ENCODE peak calls at places on chromosomes 16 and 17, in nine cellular contexts. C, B, N, U, T, Z, A, P and L are unnamed samples.

GRCh38 chr17:74491645-74492044 is 25.2 kb downstream of the CD300A start:
- DNase-seq in A (no peak), T (no peak), B (no peak), P (no peak), Z (no peak), U (no peak), C (no peak), N (no peak), L (no peak)

GRCh38 chr17:59963738-59964454 is 644 bp downstream of the RNFT1 start:
- DNase-seq in C (peak; percentile 75), Z (peak; percentile 53), A (no peak), P (peak; percentile 50), T (peak; percentile 30), N (no peak), U (peak; percentile 38), B (peak; percentile 62), L (no peak)

GRCh38 chr16:68737046-68737729 is at the start of gene CDH1:
- DNase-seq in A (no peak), U (peak; percentile 18), C (no peak), B (peak; percentile 45), Z (no peak), N (peak; percentile 73), P (peak; percentile 97), T (no peak), L (peak; percentile 23)

GRCh38 chr17:36107660-36108059 is 4.0 kb downstream of the CCL4 start:
- DNase-seq in A (no peak), Z (no peak), P (no peak), T (no peak), N (no peak), U (no peak), C (no peak), B (no peak), L (no peak)

GRCh38 chr16:53372942-53373871 is 61.1 kb upstream of the RBL2 start:
- DNase-seq in Z (no peak), A (no peak), N (peak; percentile 35), P (peak; percentile 80), C (no peak), U (peak; percentile 77), B (peak; percentile 64), T (no peak), L (peak; percentile 68)

GRCh38 chr16:86567701-86568571 is 1.3 kb downstream of the FOXC2 start:
- DNase-seq in C (no peak), A (no peak), N (no peak), T (no peak), Z (no peak), B (no peak), U (no peak), P (no peak), L (no peak)

GRCh38 chr17:81310963-81311550 is 15.9 kb upstream of the SLC38A10 start:
- DNase-seq in T (no peak), U (no peak), C (no peak), N (no peak), P (no peak), Z (no peak), B (no peak), A (no peak), L (no peak)

GRCh38 chr16:3520861-3521260 is 20.1 kb downstream of the CLUAP1 start:
- DNase-seq in T (no peak), C (no peak), Z (no peak), N (no peak), A (no peak), U (no peak), P (no peak), B (no peak), L (no peak)

GRCh38 chr17:33451221-33451620 is 158.1 kb upstream of the ASIC2 start:
- DNase-seq in B (no peak), C (no peak), P (no peak), U (no peak), A (no peak), Z (no peak), N (no peak), T (no peak), L (no peak)

GRCh38 chr16:78906135-78906534 is 694.4 kb downstream of the MAF start:
- DNase-seq in P (no peak), A (no peak), N (no peak), C (no peak), Z (no peak), T (no peak), U (no peak), B (no peak), L (no peak)

GRCh38 chr16:71443714-71444113 is 1.9 kb upstream of the TLE7 start:
- DNase-seq in B (no peak), N (no peak), P (no peak), U (no peak), C (no peak), T (no peak), Z (no peak), A (no peak), L (no peak)

GRCh38 chr17:73141411-73141810 is 23.4 kb upstream of the SSTR2 start:
- DNase-seq in U (no peak), A (no peak), P (no peak), C (no peak), B (no peak), N (no peak), Z (no peak), T (no peak), L (no peak)

GRCh38 chr17:58336456-58337094 is 8.0 kb upstream of the TSPOAP1 start:
- DNase-seq in U (no peak), P (no peak), Z (no peak), T (no peak), A (no peak), C (peak; percentile 88), N (no peak), B (peak; percentile 49), L (no peak)

GRCh38 chr16:67661101-67661661 is 421 bp downstream of the PARD6A start:
- DNase-seq in B (peak; percentile 40), N (no peak), U (no peak), Z (peak; percentile 27), C (no peak), P (no peak), A (peak; percentile 69), T (no peak), L (no peak)

GRCh38 chr17:67386965-67387551 is 10.0 kb downstream of the PITPNC1 start:
- DNase-seq in N (peak; percentile 64), Z (no peak), T (peak; percentile 80), A (peak; percentile 57), C (no peak), U (peak; percentile 48), B (peak; percentile 71), P (no peak), L (peak; percentile 32)

GRCh38 chr16:79128706-79129105 is 471.8 kb downstream of the MAF start:
- DNase-seq in Z (no peak), P (no peak), A (no peak), C (no peak), T (no peak), N (no peak), B (no peak), U (no peak), L (no peak)

GRCh38 chr17:29615048-29615385 is 7.7 kb downstream of the CORO6 start:
- DNase-seq in C (no peak), A (no peak), N (no peak), B (peak; percentile 90), U (peak; percentile 63), Z (no peak), P (no peak), T (no peak), L (peak; percentile 63)

GRCh38 chr17:75632863-75633483 is at the start of gene SMIM5:
- DNase-seq in Z (peak; percentile 91), T (peak; percentile 93), A (peak; percentile 81), C (peak; percentile 90), P (peak; percentile 74), B (peak; percentile 78), U (peak; percentile 74), N (peak; percentile 63), L (peak; percentile 67)

GRCh38 chr16:84246679-84247077 is 6.9 kb upstream of the KCNG4 start:
- DNase-seq in A (no peak), Z (no peak), T (peak; percentile 48), N (no peak), U (no peak), C (no peak), P (no peak), B (no peak), L (no peak)

GRCh38 chr17:19656336-19656735 is 7.8 kb downstream of the ALDH3A2 start:
- DNase-seq in A (no peak), C (no peak), U (no peak), T (no peak), Z (no peak), N (no peak), P (no peak), B (no peak), L (no peak)
- H3K9me3 ChIP-seq in A (peaks cover 18% of the 10 kb centered on the region), C (no peaks in the 10 kb centered on the region), U (no peaks in the 10 kb centered on the region), T (no peaks in the 10 kb centered on the region), Z (no peaks in the 10 kb centered on the region), N (no peaks in the 10 kb centered on the region), P (no peaks in the 10 kb centered on the region), B (no peaks in the 10 kb centered on the region), L (no peaks in the 10 kb centered on the region)

GRCh38 chr17:21542070-21542469 is 150.3 kb upstream of the KCNJ18 start:
- DNase-seq in U (no peak), N (no peak), T (no peak), A (no peak), Z (no peak), P (no peak), B (no peak), C (no peak), L (no peak)
- H3K9me3 ChIP-seq in U (no peaks in the 10 kb centered on the region), N (no peaks in the 10 kb centered on the region), T (no peaks in the 10 kb centered on the region), A (no peaks in the 10 kb centered on the region), Z (peaks cover 11% of the 10 kb centered on the region), P (no peaks in the 10 kb centered on the region), B (peaks cover 5% of the 10 kb centered on the region), C (no peaks in the 10 kb centered on the region), L (no peaks in the 10 kb centered on the region)

GRCh38 chr16:845349-845740 is 44.8 kb upstream of the GNG13 start:
- DNase-seq in B (no peak), T (no peak), U (no peak), C (no peak), P (no peak), N (no peak), Z (peak; percentile 12), A (no peak), L (no peak)

GRCh38 chr16:848510-849253 is 48.1 kb upstream of the GNG13 start:
- DNase-seq in B (no peak), P (no peak), T (no peak), A (no peak), U (no peak), C (no peak), N (no peak), Z (peak; percentile 14), L (no peak)

GRCh38 chr16:850668-851067 is 50.1 kb upstream of the GNG13 start:
- DNase-seq in A (no peak), Z (no peak), C (no peak), T (no peak), B (no peak), P (no peak), U (no peak), N (no peak), L (no peak)

GRCh38 chr16:847151-847550 is 46.6 kb upstream of the GNG13 start:
- DNase-seq in T (no peak), B (no peak), A (no peak), N (no peak), U (no peak), Z (no peak), C (no peak), P (no peak), L (no peak)

GRCh38 chr16:847681-848445 is 47.3 kb upstream of the GNG13 start:
- DNase-seq in U (no peak), B (no peak), Z (peak; percentile 22), N (no peak), T (no peak), A (no peak), P (no peak), C (no peak), L (no peak)
- H3K9me3 ChIP-seq in U (no peaks in the 10 kb centered on the region), B (no peaks in the 10 kb centered on the region), Z (peaks cover 3% of the 10 kb centered on the region), N (peaks cover 16% of the 10 kb centered on the region), T (peaks cover 25% of the 10 kb centered on the region), A (peaks cover 40% of the 10 kb centered on the region), P (no peaks in the 10 kb centered on the region), C (no peaks in the 10 kb centered on the region), L (no peaks in the 10 kb centered on the region)

GRCh38 chr16:35449663-35450062 is 1990.3 kb downstream of the TP53TG3F start:
- DNase-seq in T (no peak), Z (no peak), C (no peak), B (no peak), U (no peak), P (no peak), N (no peak), A (no peak), L (no peak)
- H3K9me3 ChIP-seq in T (peaks cover 11% of the 10 kb centered on the region), Z (peaks cover 71% of the 10 kb centered on the region), C (no peaks in the 10 kb centered on the region), B (peaks cover 24% of the 10 kb centered on the region), U (no peaks in the 10 kb centered on the region), P (no peaks in the 10 kb centered on the region), N (peaks cover 44% of the 10 kb centered on the region), A (peaks cover 42% of the 10 kb centered on the region), L (no peaks in the 10 kb centered on the region)